ENCODE peak calls at places on chromosome 3, in four cellular contexts. U is CD4-positive, alpha-beta T cell; Z is spleen; C is breast epithelium. D is an unnamed sample.

GRCh38 chr3:145368748-145369147 is 792.2 kb downstream of the PLOD2 start:
- DNase-seq in Z (no peak), C (no peak), U (no peak), D (no peak)

GRCh38 chr3:32455609-32456428 is 46.8 kb downstream of the CMTM6 start:
- DNase-seq in Z (no peak), U (no peak), C (no peak), D (no peak)

GRCh38 chr3:190101320-190102117 is 19.2 kb downstream of the P3H2 start:
- DNase-seq in U (no peak), Z (no peak), C (no peak), D (no peak)

GRCh38 chr3:37141676-37142075 is 32.7 kb downstream of the LRRFIP2 start:
- DNase-seq in C (no peak), Z (no peak), U (no peak), D (no peak)

GRCh38 chr3:43872301-43872700 is 181.6 kb downstream of the ABHD5 start:
- DNase-seq in C (no peak), Z (no peak), U (no peak), D (no peak)

GRCh38 chr3:177589921-177590336 is 392.6 kb upstream of the TBL1XR1 start:
- DNase-seq in Z (no peak), C (no peak), U (no peak), D (no peak)

GRCh38 chr3:159919873-159920272 is 68.8 kb upstream of the IL12A start:
- DNase-seq in Z (no peak), U (no peak), C (no peak), D (no peak)

GRCh38 chr3:124621498-124621897 is 108.8 kb upstream of the UMPS start:
- DNase-seq in U (no peak), C (no peak), Z (no peak), D (no peak)

GRCh38 chr3:178551916-178552321 is 15.7 kb downstream of the KCNMB2 start:
- DNase-seq in U (no peak), Z (no peak), C (no peak), D (no peak)

GRCh38 chr3:139317215-139317614 is 26.6 kb upstream of the MRPS22 start:
- DNase-seq in U (no peak), Z (no peak), C (no peak), D (no peak)

GRCh38 chr3:97719156-97719821 is 45.3 kb upstream of the ARL6 start:
- DNase-seq in Z (no peak), C (peak; percentile 23), U (peak; percentile 42), D (peak; percentile 34)

GRCh38 chr3:32584660-32585059 is 14.0 kb upstream of the DYNC1LI1 start:
- DNase-seq in Z (no peak), C (no peak), U (no peak), D (no peak)

GRCh38 chr3:190721330-190721729 is 141.2 kb downstream of the GMNC start:
- DNase-seq in U (no peak), C (no peak), Z (no peak), D (no peak)

GRCh38 chr3:108090066-108090700 is 648 bp downstream of the CD47 start:
- DNase-seq in Z (no peak), C (no peak), U (peak; percentile 31), D (peak; percentile 67)

GRCh38 chr3:65535260-65535659 is 503.5 kb downstream of the MAGI1 start:
- DNase-seq in U (no peak), Z (no peak), C (no peak), D (no peak)

GRCh38 chr3:69144631-69145244 is 22.3 kb upstream of the LMOD3 start:
- DNase-seq in Z (no peak), U (no peak), C (no peak), D (no peak)

GRCh38 chr3:127254730-127255129 is 33.1 kb downstream of the PRR20G start:
- DNase-seq in U (no peak), C (no peak), Z (no peak), D (no peak)

GRCh38 chr3:115616461-115616860 is 6.8 kb upstream of the GAP43 start:
- DNase-seq in U (no peak), C (no peak), Z (no peak), D (no peak)

GRCh38 chr3:191051037-191051436 is 148.0 kb upstream of the OSTN start:
- DNase-seq in U (no peak), C (no peak), Z (no peak), D (no peak)

GRCh38 chr3:87127286-87127685 is 99.8 kb upstream of the CHMP2B start:
- DNase-seq in Z (no peak), U (no peak), C (no peak), D (no peak)

DNA sequence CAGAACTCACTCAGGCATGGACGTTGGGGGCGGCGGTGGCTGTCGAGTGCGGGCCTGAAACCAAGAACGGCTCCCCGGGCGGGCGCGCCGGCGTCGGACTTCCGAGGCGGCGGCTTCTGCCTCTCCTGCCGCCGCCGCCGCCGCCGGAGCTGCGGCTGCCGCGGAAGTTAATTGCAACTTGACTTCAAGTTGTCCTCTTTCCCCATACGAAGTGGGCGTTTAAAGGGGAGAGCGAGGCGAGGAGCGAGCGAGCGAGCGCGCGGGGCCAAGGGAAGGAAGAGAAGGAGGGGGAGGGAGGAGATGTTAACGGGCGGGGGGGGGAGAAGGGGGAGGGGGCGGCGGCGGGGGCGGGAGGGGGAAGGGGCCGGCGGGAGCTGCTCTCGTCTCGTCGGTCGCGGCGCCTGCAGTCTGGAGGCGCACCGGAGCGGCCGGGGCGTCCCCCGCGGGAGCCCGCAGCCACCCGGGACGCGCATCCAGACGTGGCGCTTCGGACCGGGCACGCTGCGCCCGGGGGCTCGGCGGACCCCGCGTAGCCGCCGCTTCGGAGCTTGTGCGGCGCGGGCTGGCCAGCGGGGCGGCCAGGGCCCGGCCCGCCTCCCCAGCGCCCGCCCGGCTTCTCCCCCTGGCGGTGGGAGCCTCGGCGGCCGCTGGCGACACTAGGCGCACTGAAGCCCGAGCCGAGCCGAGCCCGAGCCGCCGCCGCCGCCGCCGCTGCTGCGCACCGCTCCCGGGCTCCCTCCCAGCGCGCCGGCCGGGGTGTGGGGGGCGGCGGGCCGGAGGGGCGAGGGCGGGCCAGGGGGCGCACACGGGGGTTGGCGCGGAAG is 19.7 kb upstream of the SATB1 start:
- DNase-seq in C (no peak), Z (peak; percentile 95), U (peak; percentile 67), D (peak; percentile 36)
- H3K27ac ChIP-seq in C (peak overlapping the region; percentile 10), Z (peak overlapping the region; percentile 74), U (peak overlapping the region; percentile 86), D (no peak overlapping the region)

DNA sequence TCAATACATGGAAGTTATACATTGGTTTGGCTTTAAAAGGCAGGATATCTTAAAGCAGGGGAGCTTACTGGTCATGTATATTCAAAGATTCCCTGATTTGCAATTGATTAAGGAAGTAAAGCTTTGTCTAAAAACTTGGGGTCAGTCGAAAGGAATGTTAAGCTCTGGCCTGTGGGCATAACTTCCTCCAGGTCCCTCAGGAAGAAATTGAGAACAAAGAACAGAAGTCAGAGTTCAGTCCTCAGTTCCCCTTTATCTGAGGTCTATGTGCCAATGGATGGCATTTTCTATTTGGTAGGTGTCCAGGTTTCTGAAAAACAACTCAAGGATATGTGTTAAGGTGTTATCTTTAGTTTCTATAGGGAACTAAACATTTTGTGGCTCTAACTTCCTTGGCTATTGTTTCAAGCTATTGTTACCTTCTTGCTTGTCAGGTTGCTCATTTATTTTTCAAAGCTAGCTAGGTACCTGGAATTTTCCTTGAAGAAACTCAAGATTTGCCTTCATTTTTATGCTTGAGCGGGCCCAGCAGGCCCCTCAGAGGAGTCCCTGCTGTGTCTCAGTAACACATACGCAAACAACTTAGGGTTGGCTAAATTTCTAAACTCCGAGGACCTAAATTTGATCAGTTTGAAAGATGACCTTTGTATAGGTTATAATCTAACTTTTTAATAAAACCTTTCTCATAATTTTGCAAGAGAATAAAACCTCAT is 135.0 kb upstream of the UBE2E2 start:
- DNase-seq in U (no peak), C (no peak), Z (no peak), D (no peak)
- H3K27ac ChIP-seq in U (no peak overlapping the region), C (no peak overlapping the region), Z (no peak overlapping the region), D (no peak overlapping the region)

DNA sequence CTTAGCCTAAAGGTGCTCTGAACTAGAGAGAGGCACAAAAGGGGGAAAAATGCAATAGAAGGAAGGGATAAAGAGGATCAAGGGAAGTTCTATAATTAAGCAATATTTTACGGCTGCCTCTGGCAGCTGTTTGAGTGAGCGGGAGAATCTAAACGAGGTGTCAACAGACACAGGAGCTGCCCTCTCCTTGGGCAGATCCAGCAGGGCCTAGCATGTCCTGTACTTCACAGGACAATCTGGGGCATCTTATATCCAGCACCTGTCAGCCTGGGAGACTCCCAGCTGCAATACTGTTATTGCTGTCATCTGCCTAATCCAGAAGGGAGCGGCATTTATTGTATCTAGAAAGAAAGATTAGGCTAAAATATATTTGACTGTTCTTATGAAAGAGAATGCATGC is 68.9 kb downstream of the WWTR1 start:
- DNase-seq in U (no peak), Z (no peak), C (no peak), D (no peak)
- H3K27ac ChIP-seq in U (no peak overlapping the region), Z (peak overlapping the region; percentile 59), C (peak overlapping the region; percentile 70), D (no peak overlapping the region)

GRCh38 chr3:16516695-16517481 is 3.4 kb upstream of the RFTN1 start:
- DNase-seq in Z (peak; percentile 84), C (peak; percentile 21), U (no peak), D (no peak)
- H3K27ac ChIP-seq in Z (peak overlapping the region; percentile 19), C (peak overlapping the region; percentile 9), U (no peak overlapping the region), D (no peak overlapping the region)

DNA sequence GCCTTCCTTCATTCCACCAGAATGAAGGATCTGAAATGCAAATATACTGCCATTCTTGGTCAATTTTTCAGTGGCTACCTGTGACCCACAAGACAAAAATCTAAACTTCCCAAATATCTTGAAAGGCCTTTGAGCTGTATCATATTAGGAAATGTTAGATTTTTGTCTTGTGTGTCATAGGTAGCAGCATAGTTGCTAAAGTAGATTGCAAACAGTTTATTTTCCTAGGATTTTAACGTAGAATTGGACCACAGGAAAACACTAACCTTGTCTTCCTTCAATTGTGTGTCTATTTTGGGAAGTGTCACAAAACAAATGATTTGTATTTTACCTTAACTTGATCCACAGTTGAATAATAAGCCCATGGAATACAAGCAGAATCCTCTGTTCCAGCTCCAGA is 42.4 kb downstream of the CP start:
- DNase-seq in C (no peak), Z (no peak), U (no peak), D (no peak)
- H3K27ac ChIP-seq in C (peak overlapping the region; percentile 85), Z (no peak overlapping the region), U (no peak overlapping the region), D (no peak overlapping the region)

GRCh38 chr3:100123112-100123511 is 8.8 kb upstream of the FILIP1L start:
- DNase-seq in U (no peak), C (no peak), Z (no peak), D (no peak)

GRCh38 chr3:100125539-100125938 is 11.2 kb upstream of the FILIP1L start:
- DNase-seq in U (no peak), Z (no peak), C (no peak), D (no peak)

GRCh38 chr3:100120693-100121092 is 6.4 kb upstream of the FILIP1L start:
- DNase-seq in C (no peak), U (no peak), Z (no peak), D (no peak)

GRCh38 chr3:100127792-100128191 is 13.5 kb upstream of the FILIP1L start:
- DNase-seq in Z (no peak), U (no peak), C (no peak), D (no peak)

DNA sequence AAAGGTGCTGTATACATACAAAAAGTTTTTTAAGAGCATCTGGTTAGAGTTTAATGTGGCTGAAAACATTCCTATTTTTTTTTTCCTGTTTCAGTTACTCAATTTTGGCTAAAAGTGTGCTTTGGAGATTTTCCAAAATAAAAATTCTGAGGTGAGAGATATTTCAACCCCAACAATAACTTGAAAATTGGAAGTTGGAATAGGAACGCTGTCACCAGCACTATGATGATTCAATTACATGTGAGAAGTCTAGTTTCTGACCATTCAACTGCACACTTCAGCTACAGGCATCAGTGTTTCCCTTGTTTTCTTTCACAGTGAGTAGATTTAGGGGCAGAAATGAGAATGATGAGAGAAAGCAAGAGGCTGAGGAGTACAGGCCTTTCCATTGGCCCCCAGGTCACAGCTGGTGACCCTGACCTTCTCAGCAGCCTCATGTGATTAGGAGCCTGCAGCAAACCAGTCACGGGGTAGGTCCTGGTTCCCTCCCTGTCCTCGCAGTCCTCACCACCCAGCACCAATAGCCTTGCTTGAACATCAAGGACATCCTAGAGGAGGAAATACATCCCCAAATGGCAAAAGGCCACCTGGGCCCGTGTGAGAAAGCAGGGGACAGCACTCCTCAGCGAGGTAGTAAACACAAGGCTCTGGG is 9.9 kb upstream of the FILIP1L start:
- DNase-seq in Z (peak; percentile 72), U (no peak), C (no peak), D (no peak)
- H3K27ac ChIP-seq in Z (no peak overlapping the region), U (no peak overlapping the region), C (peak overlapping the region; percentile 48), D (no peak overlapping the region)

GRCh38 chr3:195221876-195222617 is 48.9 kb downstream of the XXYLT1 start:
- DNase-seq in Z (no peak), C (no peak), U (no peak), D (no peak)
- H3K27ac ChIP-seq in Z (no peak overlapping the region), C (peak overlapping the region; percentile 21), U (no peak overlapping the region), D (no peak overlapping the region)